ENCODE peak calls at places on chromosomes 5 and 9, in eight cellular contexts. Q is HCT116, K is Panc1, S is GM23338, A is K562, J is GM12878, C is SK-N-SH, P is HepG2. F is an unnamed sample.

GRCh38 chr9:36788534-36788933 is 215.8 kb downstream of the MELK start:
- DNase-seq in Q (peak), K (no peak), S (peak), A (peak), J (no peak), C (no peak), P (no peak), F (no peak)

GRCh38 chr9:128972956-128973355 is 25.5 kb downstream of the NUP188 start:
- DNase-seq in Q (no peak), K (peak), S (no peak), A (no peak), J (no peak), C (no peak), P (no peak), F (no peak)

GRCh38 chr5:24644757-24645156 is at the start of gene CDH10:
- DNase-seq in Q (no peak), K (no peak), S (peak), A (no peak), J (no peak), C (no peak), P (no peak), F (no peak)

GRCh38 chr9:126945682-126946081 is 31.1 kb downstream of the RALGPS1 start:
- DNase-seq in Q (no peak), K (no peak), S (no peak), A (peak), J (no peak), C (no peak), P (no peak), F (peak)

GRCh38 chr5:52604151-52604550 is 183.6 kb upstream of the ITGA1 start:
- DNase-seq in Q (no peak), K (no peak), S (no peak), A (no peak), J (no peak), C (no peak), P (no peak), F (no peak)

GRCh38 chr9:759541-759940 is 82.0 kb upstream of the DMRT1 start:
- DNase-seq in Q (no peak), K (no peak), S (no peak), A (no peak), J (no peak), C (no peak), P (no peak), F (no peak)

GRCh38 chr5:123874600-123875201 is 362.7 kb downstream of the CSNK1G3 start:
- DNase-seq in Q (no peak), K (no peak), S (peak), A (no peak), J (no peak), C (no peak), P (peak), F (no peak)

GRCh38 chr5:15499528-15500325 is at the start of gene FBXL7:
- DNase-seq in Q (no peak), K (no peak), S (peak), A (no peak), J (no peak), C (peak), P (peak), F (no peak)

GRCh38 chr5:59164041-59164830 is 581.4 kb downstream of the RAB3C start:
- DNase-seq in Q (no peak), K (no peak), S (no peak), A (no peak), J (no peak), C (no peak), P (no peak), F (no peak)

GRCh38 chr5:149268928-149269557 is 2.6 kb upstream of the AFAP1L1 start:
- DNase-seq in Q (peak), K (no peak), S (peak), A (peak), J (no peak), C (peak), P (peak), F (peak)

GRCh38 chr9:80842383-80842782 is 847.0 kb downstream of the TLE1 start:
- DNase-seq in Q (no peak), K (no peak), S (no peak), A (no peak), J (no peak), C (no peak), P (no peak), F (no peak)

GRCh38 chr9:81427870-81428269 is 261.5 kb downstream of the TLE1 start:
- DNase-seq in Q (no peak), K (no peak), S (peak), A (no peak), J (no peak), C (no peak), P (no peak), F (no peak)

GRCh38 chr5:153147891-153148623 is 342.4 kb upstream of the GRIA1 start:
- DNase-seq in Q (no peak), K (peak), S (peak), A (no peak), J (no peak), C (peak), P (peak), F (peak)

GRCh38 chr5:43215073-43215631 is 23.1 kb downstream of the NIM1K start:
- DNase-seq in Q (no peak), K (no peak), S (no peak), A (peak), J (no peak), C (no peak), P (no peak), F (peak)

GRCh38 chr5:161431963-161432362 is 114.6 kb downstream of the GABRB2 start:
- DNase-seq in Q (no peak), K (no peak), S (peak), A (no peak), J (no peak), C (no peak), P (no peak), F (no peak)

GRCh38 chr5:51411917-51412316 is 28.7 kb downstream of the ISL1 start:
- DNase-seq in Q (no peak), K (no peak), S (no peak), A (no peak), J (no peak), C (peak), P (no peak), F (no peak)

GRCh38 chr9:89364664-89365531 is 46.6 kb downstream of the SECISBP2 start:
- DNase-seq in Q (no peak), K (no peak), S (no peak), A (no peak), J (no peak), C (no peak), P (no peak), F (no peak)

GRCh38 chr5:37208883-37209808 is 40.0 kb downstream of the CPLANE1 start:
- DNase-seq in Q (no peak), K (no peak), S (peak), A (no peak), J (no peak), C (no peak), P (no peak), F (no peak)

GRCh38 chr9:127895811-127896210 is 3.6 kb downstream of the ST6GALNAC6 start:
- DNase-seq in Q (no peak), K (no peak), S (no peak), A (no peak), J (no peak), C (no peak), P (no peak), F (no peak)

DNA sequence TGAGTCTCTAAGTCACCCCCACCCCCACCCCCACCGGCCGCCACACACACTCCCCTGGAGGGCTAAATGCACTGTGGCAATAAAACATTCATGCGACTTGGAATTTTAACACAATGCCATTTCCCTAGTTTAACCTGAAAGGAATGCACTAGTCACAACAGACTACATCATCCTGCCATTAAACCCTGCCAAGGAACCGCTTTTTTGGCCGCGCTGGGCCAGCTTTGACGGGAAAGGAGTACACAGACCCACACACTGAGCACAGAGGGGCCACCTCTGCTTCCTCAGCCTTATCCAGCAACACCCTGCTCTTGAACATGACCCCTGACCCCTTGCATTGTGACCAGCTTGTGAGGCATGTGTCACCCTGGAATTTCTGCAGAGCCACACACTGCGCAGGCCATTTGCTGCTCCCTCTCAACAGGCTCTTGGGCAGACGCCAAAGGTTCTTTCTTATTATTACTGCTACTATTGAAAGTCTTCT is 165.3 kb downstream of the BNC2 start:
- DNase-seq in Q (no peak), K (peak), S (peak), A (peak), J (no peak), C (peak), P (no peak), F (no peak)
- TF ChIP-seq POLR2AphosphoS5 in Q (no peak), K (peak), S (no peak), A (no peak), J (no peak), C (peak), P (no peak), F (no peak)

GRCh38 chr5:1975406-1975715 is 92.6 kb upstream of the IRX4 start:
- DNase-seq in Q (no peak), K (no peak), S (no peak), A (no peak), J (no peak), C (no peak), P (no peak), F (peak)

GRCh38 chr5:1973391-1974013 is 90.8 kb upstream of the IRX4 start:
- DNase-seq in Q (peak), K (no peak), S (no peak), A (no peak), J (no peak), C (no peak), P (no peak), F (no peak)

GRCh38 chr5:1975898-1976765 is 93.4 kb upstream of the IRX4 start:
- DNase-seq in Q (peak), K (peak), S (no peak), A (no peak), J (no peak), C (no peak), P (no peak), F (peak)

GRCh38 chr5:1974081-1974480 is 91.4 kb upstream of the IRX4 start:
- DNase-seq in Q (no peak), K (no peak), S (no peak), A (peak), J (no peak), C (no peak), P (no peak), F (no peak)

GRCh38 chr5:1974501-1975405 is 92.0 kb upstream of the IRX4 start:
- DNase-seq in Q (no peak), K (no peak), S (no peak), A (no peak), J (no peak), C (no peak), P (no peak), F (no peak)
- TF ChIP-seq REST in Q (no peak), K (no peak), S (no peak), A (no peak), J (no peak), C (no peak), P (no peak), F (no peak)

GRCh38 chr9:121325387-121325786 is 44.7 kb downstream of the STOM start:
- DNase-seq in Q (no peak), K (no peak), S (no peak), A (no peak), J (no peak), C (no peak), P (no peak), F (no peak)
- TF ChIP-seq POLR2AphosphoS5 in Q (no peak), K (no peak), S (no peak), A (no peak), J (no peak), C (no peak), P (no peak), F (no peak)

GRCh38 chr9:71249729-71250317 is 128.4 kb upstream of the TRPM3 start:
- DNase-seq in Q (peak), K (peak), S (peak), A (peak), J (no peak), C (peak), P (peak), F (peak)
- TF ChIP-seq REST in Q (no peak), K (no peak), S (no peak), A (no peak), J (no peak), C (no peak), P (no peak), F (no peak)

DNA sequence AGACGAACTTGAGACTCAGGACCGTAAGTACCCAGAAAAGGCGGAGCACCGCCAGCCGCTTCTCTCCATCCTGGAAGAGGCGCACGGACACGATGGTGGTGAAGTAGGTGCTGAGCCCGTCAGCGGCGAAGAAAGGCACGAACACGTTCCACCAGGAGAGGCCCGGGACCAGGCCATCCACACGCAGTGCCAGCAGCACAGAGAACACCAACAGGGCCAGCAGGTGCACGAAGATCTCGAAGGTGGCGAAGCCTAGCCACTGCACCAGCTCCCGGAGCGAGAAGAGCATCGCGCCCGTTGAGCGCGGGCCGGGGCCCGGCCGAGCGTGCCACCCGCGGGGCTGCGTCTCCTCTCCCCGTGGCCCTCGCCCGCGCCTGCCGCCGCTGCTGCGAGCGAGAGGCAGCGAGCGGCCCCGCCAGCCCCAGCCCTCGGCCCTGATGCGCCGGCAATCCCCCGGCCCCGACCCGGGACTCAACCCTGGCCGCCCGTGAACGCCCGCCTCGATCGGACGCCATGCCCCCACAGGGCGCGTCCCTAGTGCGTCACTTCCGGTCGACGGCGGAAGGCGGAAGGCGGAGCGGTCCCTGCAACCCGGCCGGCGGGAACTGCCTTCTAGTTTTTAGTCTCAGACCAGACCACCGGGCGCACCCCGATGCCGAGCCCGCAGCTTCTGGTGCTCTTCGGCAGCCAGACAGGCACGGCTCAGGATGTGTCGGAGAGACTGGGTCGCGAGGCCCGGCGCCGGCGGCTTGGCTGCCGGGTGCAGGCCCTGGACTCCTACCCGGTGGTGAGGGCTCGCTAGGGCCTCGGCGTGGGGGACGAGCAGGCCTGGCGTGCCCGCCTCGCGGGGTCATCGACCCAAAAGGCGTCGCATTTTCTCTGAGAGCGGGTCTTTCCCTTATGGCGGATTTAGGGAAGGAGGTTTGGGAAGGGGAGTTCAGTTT is at the start of the genes NDOR1 and TMEM203:
- DNase-seq in Q (peak), K (no peak), S (peak), A (peak), J (peak), C (peak), P (peak), F (peak)
- TF ChIP-seq POLR2AphosphoS5 in Q (peak), K (peak), S (peak), A (peak), J (peak), C (peak), P (peak), F (peak)

DNA sequence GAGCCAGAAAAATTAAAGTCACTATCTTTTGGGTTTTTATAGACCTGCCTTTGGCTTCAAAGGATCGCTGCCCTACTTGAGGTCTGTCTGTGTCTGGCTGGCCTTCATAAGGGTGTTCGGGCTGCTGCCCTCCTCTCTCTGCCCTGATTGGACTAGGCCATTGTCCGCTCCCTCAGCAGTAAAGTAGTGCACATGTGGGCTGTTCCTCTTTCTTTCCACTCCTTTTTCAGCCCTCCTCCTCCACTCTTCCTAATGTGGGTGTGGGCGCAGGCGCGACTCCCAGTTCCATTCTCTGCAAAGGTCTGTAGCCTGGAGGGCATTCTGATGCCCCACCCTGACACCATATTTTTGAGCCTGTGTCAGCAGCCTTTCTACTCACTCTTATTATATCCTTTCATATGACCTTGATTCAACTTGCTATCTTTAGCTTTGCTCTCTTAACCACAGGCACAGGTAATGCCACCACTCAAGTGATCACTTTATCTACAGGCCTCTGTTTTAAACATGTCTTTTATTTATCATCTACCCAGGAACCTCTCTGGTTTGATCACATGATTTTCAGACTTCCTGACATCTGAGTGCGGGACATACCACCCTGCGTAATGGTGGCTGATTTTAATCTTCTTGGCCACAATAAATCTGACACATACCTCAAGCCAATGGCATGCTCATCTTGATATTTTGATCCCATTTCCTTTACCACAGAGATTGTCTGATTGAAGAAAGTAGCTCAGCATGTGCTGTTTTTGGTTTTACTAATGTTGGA is 144.5 kb downstream of the AOPEP start:
- DNase-seq in Q (no peak), K (no peak), S (no peak), A (no peak), J (no peak), C (no peak), P (no peak), F (no peak)
- TF ChIP-seq REST in Q (no peak), K (no peak), S (no peak), A (no peak), J (no peak), C (no peak), P (no peak), F (no peak)

F was measured in HL-60.